ENCODE peak calls at places on chromosomes 6 and 20, in four cellular contexts. One of them, this sample, is unnamed.

GRCh38 chr6:79421707-79422484 is 115.3 kb downstream of the LCA5 start:
- DNase-seq in activated CD8-positive, alpha-beta memory T cell treated with anti-CD3 and anti-CD28 coated beads, Interleukin-2, amount 10 ng/mL, durations not matched to agents 7 days and 5 days: no peak
- DNase-seq in HepG2: no peak
- DNase-seq in NCI-H345: peak
- DNase-seq in this sample: no peak

GRCh38 chr6:43744931-43745727 is 24.9 kb upstream of the VEGFA start:
- DNase-seq in NCI-H345: no peak
- DNase-seq in HepG2: no peak
- DNase-seq in activated CD8-positive, alpha-beta memory T cell treated with anti-CD3 and anti-CD28 coated beads, Interleukin-2, amount 10 ng/mL, durations not matched to agents 7 days and 5 days: no peak
- DNase-seq in this sample: no peak

GRCh38 chr6:83057705-83058321 is 7.8 kb downstream of the UBE3D start:
- DNase-seq in HepG2: peak
- DNase-seq in activated CD8-positive, alpha-beta memory T cell treated with anti-CD3 and anti-CD28 coated beads, Interleukin-2, amount 10 ng/mL, durations not matched to agents 7 days and 5 days: peak
- DNase-seq in NCI-H345: peak
- DNase-seq in this sample: peak

GRCh38 chr6:129575378-129576118 is 134.4 kb downstream of the ARHGAP18 start:
- DNase-seq in HepG2: peak
- DNase-seq in activated CD8-positive, alpha-beta memory T cell treated with anti-CD3 and anti-CD28 coated beads, Interleukin-2, amount 10 ng/mL, durations not matched to agents 7 days and 5 days: no peak
- DNase-seq in NCI-H345: no peak
- DNase-seq in this sample: no peak

GRCh38 chr6:24910850-24911712 is 24.7 kb downstream of the RIPOR2 start:
- DNase-seq in NCI-H345: peak
- DNase-seq in activated CD8-positive, alpha-beta memory T cell treated with anti-CD3 and anti-CD28 coated beads, Interleukin-2, amount 10 ng/mL, durations not matched to agents 7 days and 5 days: peak
- DNase-seq in HepG2: no peak
- DNase-seq in this sample: peak

GRCh38 chr20:57770852-57771746 is 61.3 kb upstream of the PMEPA1 start:
- DNase-seq in activated CD8-positive, alpha-beta memory T cell treated with anti-CD3 and anti-CD28 coated beads, Interleukin-2, amount 10 ng/mL, durations not matched to agents 7 days and 5 days: no peak
- DNase-seq in HepG2: no peak
- DNase-seq in NCI-H345: no peak
- DNase-seq in this sample: no peak

GRCh38 chr6:71460933-71461332 is 172.3 kb downstream of the OGFRL1 start:
- DNase-seq in HepG2: no peak
- DNase-seq in NCI-H345: no peak
- DNase-seq in activated CD8-positive, alpha-beta memory T cell treated with anti-CD3 and anti-CD28 coated beads, Interleukin-2, amount 10 ng/mL, durations not matched to agents 7 days and 5 days: no peak
- DNase-seq in this sample: no peak

GRCh38 chr6:21367148-21367547 is 226.4 kb upstream of the SOX4 start:
- DNase-seq in NCI-H345: no peak
- DNase-seq in activated CD8-positive, alpha-beta memory T cell treated with anti-CD3 and anti-CD28 coated beads, Interleukin-2, amount 10 ng/mL, durations not matched to agents 7 days and 5 days: no peak
- DNase-seq in HepG2: no peak
- DNase-seq in this sample: no peak

GRCh38 chr6:55974688-55975087 is 99.3 kb upstream of the BMP5 start:
- DNase-seq in HepG2: no peak
- DNase-seq in activated CD8-positive, alpha-beta memory T cell treated with anti-CD3 and anti-CD28 coated beads, Interleukin-2, amount 10 ng/mL, durations not matched to agents 7 days and 5 days: no peak
- DNase-seq in NCI-H345: no peak
- DNase-seq in this sample: no peak

GRCh38 chr6:100171533-100172321 is 177.7 kb upstream of the MCHR2 start:
- DNase-seq in NCI-H345: no peak
- DNase-seq in HepG2: no peak
- DNase-seq in activated CD8-positive, alpha-beta memory T cell treated with anti-CD3 and anti-CD28 coated beads, Interleukin-2, amount 10 ng/mL, durations not matched to agents 7 days and 5 days: peak
- DNase-seq in this sample: no peak

GRCh38 chr6:5471044-5471443 is 209.7 kb downstream of the FARS2 start:
- DNase-seq in HepG2: peak
- DNase-seq in NCI-H345: peak
- DNase-seq in activated CD8-positive, alpha-beta memory T cell treated with anti-CD3 and anti-CD28 coated beads, Interleukin-2, amount 10 ng/mL, durations not matched to agents 7 days and 5 days: peak
- DNase-seq in this sample: peak

GRCh38 chr20:59082077-59082740 is 39.6 kb upstream of the PRELID3B start:
- DNase-seq in HepG2: peak
- DNase-seq in NCI-H345: no peak
- DNase-seq in activated CD8-positive, alpha-beta memory T cell treated with anti-CD3 and anti-CD28 coated beads, Interleukin-2, amount 10 ng/mL, durations not matched to agents 7 days and 5 days: no peak
- DNase-seq in this sample: no peak

GRCh38 chr20:50310673-50311051 is 120.0 kb downstream of the CEBPB start:
- DNase-seq in HepG2: no peak
- DNase-seq in NCI-H345: no peak
- DNase-seq in activated CD8-positive, alpha-beta memory T cell treated with anti-CD3 and anti-CD28 coated beads, Interleukin-2, amount 10 ng/mL, durations not matched to agents 7 days and 5 days: peak
- DNase-seq in this sample: no peak

GRCh38 chr6:97705568-97705967 is 422.6 kb upstream of the MMS22L start:
- DNase-seq in activated CD8-positive, alpha-beta memory T cell treated with anti-CD3 and anti-CD28 coated beads, Interleukin-2, amount 10 ng/mL, durations not matched to agents 7 days and 5 days: no peak
- DNase-seq in HepG2: peak
- DNase-seq in NCI-H345: no peak
- DNase-seq in this sample: peak

GRCh38 chr20:15703171-15703911 is 869.9 kb downstream of the KIF16B start:
- DNase-seq in HepG2: peak
- DNase-seq in activated CD8-positive, alpha-beta memory T cell treated with anti-CD3 and anti-CD28 coated beads, Interleukin-2, amount 10 ng/mL, durations not matched to agents 7 days and 5 days: no peak
- DNase-seq in NCI-H345: no peak
- DNase-seq in this sample: no peak

GRCh38 chr6:110589865-110590513 is 113.6 kb upstream of the SLC22A16 start:
- DNase-seq in NCI-H345: no peak
- DNase-seq in activated CD8-positive, alpha-beta memory T cell treated with anti-CD3 and anti-CD28 coated beads, Interleukin-2, amount 10 ng/mL, durations not matched to agents 7 days and 5 days: no peak
- DNase-seq in HepG2: no peak
- DNase-seq in this sample: no peak

GRCh38 chr6:33166811-33167210 is 25.5 kb downstream of the COL11A2 start:
- DNase-seq in NCI-H345: no peak
- DNase-seq in HepG2: no peak
- DNase-seq in activated CD8-positive, alpha-beta memory T cell treated with anti-CD3 and anti-CD28 coated beads, Interleukin-2, amount 10 ng/mL, durations not matched to agents 7 days and 5 days: no peak
- DNase-seq in this sample: no peak

GRCh38 chr6:13367396-13367795 is 39.1 kb upstream of the TBC1D7 start:
- DNase-seq in activated CD8-positive, alpha-beta memory T cell treated with anti-CD3 and anti-CD28 coated beads, Interleukin-2, amount 10 ng/mL, durations not matched to agents 7 days and 5 days: no peak
- DNase-seq in HepG2: no peak
- DNase-seq in NCI-H345: no peak
- DNase-seq in this sample: no peak

GRCh38 chr6:49509342-49509741 is 9.6 kb downstream of the GLYATL3 start:
- DNase-seq in HepG2: peak
- DNase-seq in activated CD8-positive, alpha-beta memory T cell treated with anti-CD3 and anti-CD28 coated beads, Interleukin-2, amount 10 ng/mL, durations not matched to agents 7 days and 5 days: no peak
- DNase-seq in NCI-H345: no peak
- DNase-seq in this sample: no peak

GRCh38 chr20:45370571-45371204 is 7.4 kb downstream of the TP53TG5 start:
- DNase-seq in activated CD8-positive, alpha-beta memory T cell treated with anti-CD3 and anti-CD28 coated beads, Interleukin-2, amount 10 ng/mL, durations not matched to agents 7 days and 5 days: peak
- DNase-seq in NCI-H345: no peak
- DNase-seq in HepG2: no peak
- DNase-seq in this sample: no peak

GRCh38 chr20:43358811-43359210 is 98.9 kb upstream of the SRSF6 start:
- DNase-seq in HepG2: no peak
- DNase-seq in NCI-H345: no peak
- DNase-seq in activated CD8-positive, alpha-beta memory T cell treated with anti-CD3 and anti-CD28 coated beads, Interleukin-2, amount 10 ng/mL, durations not matched to agents 7 days and 5 days: no peak
- DNase-seq in this sample: no peak

GRCh38 chr20:33915726-33916331 is 77.9 kb upstream of the RALY start:
- DNase-seq in activated CD8-positive, alpha-beta memory T cell treated with anti-CD3 and anti-CD28 coated beads, Interleukin-2, amount 10 ng/mL, durations not matched to agents 7 days and 5 days: peak
- DNase-seq in NCI-H345: no peak
- DNase-seq in HepG2: peak
- DNase-seq in this sample: no peak

GRCh38 chr6:44198684-44199083 is 18.0 kb upstream of the MYMX start:
- DNase-seq in NCI-H345: no peak
- DNase-seq in HepG2: no peak
- DNase-seq in activated CD8-positive, alpha-beta memory T cell treated with anti-CD3 and anti-CD28 coated beads, Interleukin-2, amount 10 ng/mL, durations not matched to agents 7 days and 5 days: no peak
- DNase-seq in this sample: no peak

GRCh38 chr6:169207482-169207881 is 46.2 kb downstream of the THBS2 start:
- DNase-seq in NCI-H345: no peak
- DNase-seq in HepG2: no peak
- DNase-seq in activated CD8-positive, alpha-beta memory T cell treated with anti-CD3 and anti-CD28 coated beads, Interleukin-2, amount 10 ng/mL, durations not matched to agents 7 days and 5 days: no peak
- DNase-seq in this sample: no peak

GRCh38 chr20:44601801-44602204 is 19.4 kb downstream of the PKIG start:
- DNase-seq in activated CD8-positive, alpha-beta memory T cell treated with anti-CD3 and anti-CD28 coated beads, Interleukin-2, amount 10 ng/mL, durations not matched to agents 7 days and 5 days: no peak
- DNase-seq in HepG2: no peak
- DNase-seq in NCI-H345: no peak
- DNase-seq in this sample: no peak

GRCh38 chr6:15207923-15208322 is 37.9 kb upstream of the JARID2 start:
- DNase-seq in activated CD8-positive, alpha-beta memory T cell treated with anti-CD3 and anti-CD28 coated beads, Interleukin-2, amount 10 ng/mL, durations not matched to agents 7 days and 5 days: no peak
- DNase-seq in HepG2: no peak
- DNase-seq in NCI-H345: no peak
- DNase-seq in this sample: no peak

GRCh38 chr6:42163941-42164340 is 9.2 kb upstream of the GUCA1A start:
- DNase-seq in activated CD8-positive, alpha-beta memory T cell treated with anti-CD3 and anti-CD28 coated beads, Interleukin-2, amount 10 ng/mL, durations not matched to agents 7 days and 5 days: no peak
- DNase-seq in NCI-H345: no peak
- DNase-seq in HepG2: no peak
- DNase-seq in this sample: no peak

GRCh38 chr20:9145142-9145541 is 76.3 kb downstream of the PLCB4 start:
- DNase-seq in HepG2: no peak
- DNase-seq in activated CD8-positive, alpha-beta memory T cell treated with anti-CD3 and anti-CD28 coated beads, Interleukin-2, amount 10 ng/mL, durations not matched to agents 7 days and 5 days: no peak
- DNase-seq in NCI-H345: no peak
- DNase-seq in this sample: no peak